ENCODE peak calls at places on chromosome 3, in six cellular contexts. B is pancreas, D is ovary, T is brain microvascular endothelial cell, H is astrocyte of the spinal cord, Y is IMR-90. Q is an unnamed sample.

GRCh38 chr3:71109241-71109976 is 474.1 kb downstream of the FOXP1 start:
- DNase-seq in T (peak), Y (peak), D (no peak), H (peak), B (no peak), Q (peak)

GRCh38 chr3:117669761-117670160 is 960.2 kb downstream of the TUSC7 start:
- DNase-seq in D (no peak), T (no peak), H (no peak), B (no peak), Y (no peak), Q (no peak)

GRCh38 chr3:98994128-98994762 is 92.8 kb upstream of the DCBLD2 start:
- DNase-seq in D (no peak), Y (peak), T (peak), B (no peak), H (peak), Q (peak)

GRCh38 chr3:12750223-12750622 is 8.8 kb downstream of the TMEM40 start:
- DNase-seq in D (peak), Y (peak), H (peak), B (peak), T (peak), Q (no peak)

GRCh38 chr3:48301814-48302194 is 31.7 kb downstream of the SPINK8 start:
- DNase-seq in D (peak), H (no peak), B (peak), T (peak), Y (peak), Q (peak)

GRCh38 chr3:54628888-54629368 is 298.9 kb downstream of the LRTM1 start:
- DNase-seq in H (no peak), D (no peak), Y (no peak), B (no peak), T (no peak), Q (no peak)

GRCh38 chr3:158918008-158918407 is 116.2 kb downstream of the MFSD1 start:
- DNase-seq in Y (peak), D (no peak), T (peak), H (peak), B (peak), Q (peak)

GRCh38 chr3:123390865-123391613 is 57.9 kb downstream of the ADCY5 start:
- DNase-seq in B (no peak), D (peak), T (no peak), H (no peak), Y (no peak), Q (no peak)

GRCh38 chr3:46461971-46462910 is 2.5 kb downstream of the LTF start:
- DNase-seq in B (no peak), D (no peak), Y (peak), T (no peak), H (no peak), Q (no peak)
- H3K4me3 ChIP-seq in B (no peak), D (no peak), Y (no peak), T (no peak), H (no peak), Q (no peak)

DNA sequence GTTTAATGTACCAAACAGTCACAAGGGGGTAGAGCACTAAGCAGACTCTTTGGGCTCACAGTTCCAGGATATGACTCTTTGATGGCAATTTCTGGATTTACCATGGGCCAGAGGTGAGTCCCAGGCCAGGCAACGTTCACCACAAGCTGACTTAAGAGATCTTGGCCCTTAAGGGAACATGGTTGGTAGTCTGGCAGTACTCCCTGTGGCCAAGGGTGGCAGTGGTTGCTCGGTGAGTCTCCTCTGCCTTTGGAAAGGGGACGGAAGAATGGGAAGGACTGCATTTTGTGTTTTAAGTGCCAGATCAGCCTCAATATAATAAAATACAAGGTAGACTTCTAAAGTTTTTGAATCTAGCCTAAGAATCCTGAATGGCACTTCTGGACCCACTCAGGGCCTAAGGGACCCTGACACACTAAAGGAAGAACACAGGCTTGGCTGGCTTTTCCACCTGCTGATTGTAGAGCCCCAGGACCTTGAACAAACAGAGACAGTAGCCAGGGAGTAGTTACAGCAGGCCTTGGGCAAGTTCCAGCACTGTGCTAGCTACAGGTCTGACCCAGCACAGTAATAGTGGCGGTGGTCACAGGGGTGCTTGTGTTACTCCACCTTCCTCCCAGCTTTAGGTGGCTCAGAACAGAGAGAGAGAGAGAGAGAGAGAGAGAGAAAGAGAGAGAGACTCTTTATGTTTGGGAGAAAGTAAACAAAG is 730.7 kb upstream of the ALCAM start:
- DNase-seq in Y (no peak), H (no peak), B (peak), D (no peak), T (no peak), Q (no peak)
- TF ChIP-seq CTCF in Y (no peak), H (peak), B (no peak), D (no peak), T (peak), Q (no peak)

DNA sequence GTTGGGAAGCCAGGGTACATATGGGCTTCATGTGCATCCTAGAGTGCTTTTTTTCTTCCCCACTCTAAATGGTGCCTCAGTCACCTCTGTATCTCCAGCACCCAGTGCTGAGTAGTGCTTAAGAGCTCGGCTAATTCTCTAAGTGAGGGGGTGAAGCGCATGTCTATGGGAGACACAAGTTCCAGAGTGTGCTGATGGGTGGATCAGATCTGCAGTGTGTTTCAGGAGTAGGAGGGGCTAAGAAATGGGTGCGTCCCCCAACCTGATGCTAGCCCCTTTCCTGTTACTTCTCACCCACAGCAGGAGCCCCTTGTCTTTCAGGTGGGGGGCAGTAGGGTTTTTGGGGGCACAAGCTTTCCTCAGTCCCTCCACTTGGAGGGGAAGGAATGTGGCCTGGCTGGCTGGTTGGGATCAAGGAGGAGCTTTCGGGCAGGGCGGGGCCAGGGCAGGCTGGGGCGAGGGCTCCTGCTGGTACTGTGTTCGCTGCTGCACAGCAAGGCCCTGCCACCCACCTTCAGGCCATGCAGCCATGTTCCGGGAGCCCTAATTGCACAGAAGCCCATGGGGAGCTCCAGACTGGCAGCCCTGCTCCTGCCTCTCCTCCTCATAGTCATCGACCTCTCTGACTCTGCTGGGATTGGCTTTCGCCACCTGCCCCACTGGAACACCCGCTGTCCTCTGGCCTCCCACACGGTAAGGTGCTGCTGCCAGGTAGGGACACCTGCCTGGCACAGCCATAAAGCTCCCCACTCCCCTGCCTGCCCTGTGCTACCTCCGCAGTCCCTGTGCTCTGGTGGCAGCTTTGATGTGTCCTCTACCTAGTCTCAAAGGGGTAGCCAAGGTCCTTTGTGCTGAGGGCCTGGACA is at the start of gene IL17RE:
- DNase-seq in D (no peak), H (no peak), Y (no peak), B (peak), T (no peak), Q (no peak)
- H3K4me3 ChIP-seq in D (no peak), H (no peak), Y (no peak), B (peak), T (no peak), Q (peak)

GRCh38 chr3:155101398-155101797 is 21.3 kb downstream of the MME start:
- DNase-seq in D (no peak), H (peak), Y (peak), T (no peak), B (no peak), Q (no peak)
- TF ChIP-seq CTCF in D (no peak), H (no peak), Y (no peak), T (peak), B (no peak), Q (no peak)